ENCODE peak calls at places on chromosomes 3 and 15, in six cellular contexts. One of them, this sample, is unnamed.

GRCh38 chr3:139444446-139444845 is 31.9 kb downstream of the RBP2 start:
- DNase-seq in ureter: no peak
- DNase-seq in activated CD4-positive, CD25-positive, alpha-beta regulatory T cell: no peak
- DNase-seq in heart right ventricle: no peak
- DNase-seq in uterus: no peak
- DNase-seq in body of pancreas: no peak
- DNase-seq in this sample: no peak

GRCh38 chr15:30922469-30923311 is 19.0 kb downstream of the FAN1 start:
- DNase-seq in ureter: no peak
- DNase-seq in activated CD4-positive, CD25-positive, alpha-beta regulatory T cell: no peak
- DNase-seq in heart right ventricle: no peak
- DNase-seq in uterus: no peak
- DNase-seq in body of pancreas: no peak
- DNase-seq in this sample: no peak

GRCh38 chr3:66433522-66433782 is 67.4 kb downstream of the LRIG1 start:
- DNase-seq in ureter: no peak
- DNase-seq in activated CD4-positive, CD25-positive, alpha-beta regulatory T cell: no peak
- DNase-seq in heart right ventricle: no peak
- DNase-seq in uterus: no peak
- DNase-seq in body of pancreas: no peak
- DNase-seq in this sample: no peak

GRCh38 chr3:27720899-27721716 is 1.0 kb downstream of the EOMES start:
- DNase-seq in ureter: no peak
- DNase-seq in activated CD4-positive, CD25-positive, alpha-beta regulatory T cell: no peak
- DNase-seq in heart right ventricle: no peak
- DNase-seq in uterus: no peak
- DNase-seq in body of pancreas: no peak
- DNase-seq in this sample: no peak

GRCh38 chr3:172283848-172284357 is 164.4 kb downstream of the GHSR start:
- DNase-seq in ureter: no peak
- DNase-seq in activated CD4-positive, CD25-positive, alpha-beta regulatory T cell: no peak
- DNase-seq in heart right ventricle: no peak
- DNase-seq in uterus: no peak
- DNase-seq in body of pancreas: no peak
- DNase-seq in this sample: no peak

GRCh38 chr15:74319596-74320357 is 47.7 kb downstream of the CYP11A1 start:
- DNase-seq in ureter: no peak
- DNase-seq in activated CD4-positive, CD25-positive, alpha-beta regulatory T cell: no peak
- DNase-seq in heart right ventricle: peak
- DNase-seq in uterus: no peak
- DNase-seq in body of pancreas: no peak
- DNase-seq in this sample: no peak

GRCh38 chr3:11591401-11592266 is 52.1 kb downstream of the VGLL4 start:
- DNase-seq in ureter: no peak
- DNase-seq in activated CD4-positive, CD25-positive, alpha-beta regulatory T cell: no peak
- DNase-seq in heart right ventricle: peak
- DNase-seq in uterus: peak
- DNase-seq in body of pancreas: peak
- DNase-seq in this sample: no peak

GRCh38 chr15:88604972-88605506 is 16.1 kb upstream of the AEN start:
- DNase-seq in ureter: no peak
- DNase-seq in activated CD4-positive, CD25-positive, alpha-beta regulatory T cell: no peak
- DNase-seq in heart right ventricle: no peak
- DNase-seq in uterus: no peak
- DNase-seq in body of pancreas: no peak
- DNase-seq in this sample: no peak

GRCh38 chr3:167837430-167837829 is 101.9 kb downstream of the SERPINI1 start:
- DNase-seq in ureter: no peak
- DNase-seq in activated CD4-positive, CD25-positive, alpha-beta regulatory T cell: no peak
- DNase-seq in heart right ventricle: no peak
- DNase-seq in uterus: no peak
- DNase-seq in body of pancreas: no peak
- DNase-seq in this sample: no peak

GRCh38 chr3:14152233-14152962 is 26.0 kb downstream of the XPC start:
- DNase-seq in ureter: no peak
- DNase-seq in activated CD4-positive, CD25-positive, alpha-beta regulatory T cell: no peak
- DNase-seq in heart right ventricle: no peak
- DNase-seq in uterus: no peak
- DNase-seq in body of pancreas: no peak
- DNase-seq in this sample: no peak

GRCh38 chr3:41026394-41027177 is 172.7 kb upstream of the CTNNB1 start:
- DNase-seq in ureter: no peak
- DNase-seq in activated CD4-positive, CD25-positive, alpha-beta regulatory T cell: no peak
- DNase-seq in heart right ventricle: peak
- DNase-seq in uterus: peak
- DNase-seq in body of pancreas: peak
- DNase-seq in this sample: no peak

GRCh38 chr15:78389356-78389755 is 48.7 kb upstream of the IREB2 start:
- DNase-seq in ureter: no peak
- DNase-seq in activated CD4-positive, CD25-positive, alpha-beta regulatory T cell: no peak
- DNase-seq in heart right ventricle: no peak
- DNase-seq in uterus: no peak
- DNase-seq in body of pancreas: no peak
- DNase-seq in this sample: no peak

GRCh38 chr3:33437556-33438283 is 2.5 kb downstream of the UBP1 start:
- DNase-seq in ureter: no peak
- DNase-seq in activated CD4-positive, CD25-positive, alpha-beta regulatory T cell: no peak
- DNase-seq in heart right ventricle: peak
- DNase-seq in uterus: no peak
- DNase-seq in body of pancreas: no peak
- DNase-seq in this sample: no peak

GRCh38 chr3:106635271-106635670 is 742.0 kb upstream of the CCDC54 start:
- DNase-seq in ureter: no peak
- DNase-seq in activated CD4-positive, CD25-positive, alpha-beta regulatory T cell: no peak
- DNase-seq in heart right ventricle: no peak
- DNase-seq in uterus: no peak
- DNase-seq in body of pancreas: no peak
- DNase-seq in this sample: no peak

GRCh38 chr15:73964736-73965093 is 27.4 kb downstream of the STOML1 start:
- DNase-seq in ureter: peak
- DNase-seq in activated CD4-positive, CD25-positive, alpha-beta regulatory T cell: peak
- DNase-seq in heart right ventricle: peak
- DNase-seq in uterus: peak
- DNase-seq in body of pancreas: peak
- DNase-seq in this sample: peak

GRCh38 chr3:63051920-63052319 is 176.7 kb upstream of the CADPS start:
- DNase-seq in ureter: no peak
- DNase-seq in activated CD4-positive, CD25-positive, alpha-beta regulatory T cell: no peak
- DNase-seq in heart right ventricle: no peak
- DNase-seq in uterus: no peak
- DNase-seq in body of pancreas: peak
- DNase-seq in this sample: no peak

GRCh38 chr3:150238995-150239612 is 169.0 kb upstream of the TSC22D2 start:
- DNase-seq in ureter: no peak
- DNase-seq in activated CD4-positive, CD25-positive, alpha-beta regulatory T cell: no peak
- DNase-seq in heart right ventricle: no peak
- DNase-seq in uterus: no peak
- DNase-seq in body of pancreas: peak
- DNase-seq in this sample: no peak

GRCh38 chr3:24400450-24400849 is 94.2 kb downstream of the THRB start:
- DNase-seq in ureter: no peak
- DNase-seq in activated CD4-positive, CD25-positive, alpha-beta regulatory T cell: no peak
- DNase-seq in heart right ventricle: no peak
- DNase-seq in uterus: no peak
- DNase-seq in body of pancreas: no peak
- DNase-seq in this sample: no peak

GRCh38 chr3:187931111-187931510 is 185.8 kb upstream of the BCL6 start:
- DNase-seq in ureter: no peak
- DNase-seq in activated CD4-positive, CD25-positive, alpha-beta regulatory T cell: no peak
- DNase-seq in heart right ventricle: no peak
- DNase-seq in uterus: no peak
- DNase-seq in body of pancreas: no peak
- DNase-seq in this sample: no peak

GRCh38 chr3:173397161-173398110 is at the start of gene NLGN1:
- DNase-seq in ureter: peak
- DNase-seq in activated CD4-positive, CD25-positive, alpha-beta regulatory T cell: no peak
- DNase-seq in heart right ventricle: peak
- DNase-seq in uterus: peak
- DNase-seq in body of pancreas: peak
- DNase-seq in this sample: no peak